ENCODE peak calls at places on chromosomes 2 and 18, in eight cellular contexts. V is C1 segment of cervical spinal cord; A is nephron progenitor cell; B is IMR-90; R is stimulated activated CD4-positive, alpha-beta T cell treated with anti-CD3 and anti-CD28 coated beads, Interleukin-15, amount 100 ng/mL, for 48 hours; W is effector CD4-positive, alpha-beta T cell; X is foreskin fibroblast; N is stimulated activated CD8-positive, alpha-beta memory T cell treated with anti-CD3 and anti-CD28 coated beads, Interleukin-12 subunit alpha, Interleukin-12 subunit beta, amount 100 ng/mL, for 4 hours. D is an unnamed sample.

GRCh38 chr18:73881396-73881795 is 266.2 kb downstream of the FBXO15 start:
- DNase-seq in V (no peak), A (no peak), B (no peak), R (no peak), W (no peak), X (peak), N (no peak), D (no peak)

GRCh38 chr2:42935692-42936631 is 143.6 kb upstream of the HAAO start:
- DNase-seq in V (no peak), A (no peak), B (no peak), R (peak), W (no peak), X (no peak), N (no peak), D (no peak)

GRCh38 chr2:71417300-71418202 is 35.8 kb upstream of the DYSF start:
- DNase-seq in V (no peak), A (no peak), B (no peak), R (no peak), W (no peak), X (no peak), N (no peak), D (no peak)

GRCh38 chr2:135798762-135799161 is 38.2 kb downstream of the LCT start:
- DNase-seq in V (no peak), A (no peak), B (no peak), R (no peak), W (no peak), X (peak), N (no peak), D (no peak)

GRCh38 chr18:79797518-79798345 is at the start of gene KCNG2:
- DNase-seq in V (no peak), A (peak), B (no peak), R (no peak), W (no peak), X (no peak), N (no peak), D (no peak)

GRCh38 chr2:200364620-200365019 is 58.1 kb downstream of the SPATS2L start:
- DNase-seq in V (no peak), A (no peak), B (no peak), R (no peak), W (no peak), X (no peak), N (no peak), D (no peak)

GRCh38 chr2:86201951-86202692 is 2.9 kb downstream of the MRPL35 start:
- DNase-seq in V (no peak), A (no peak), B (no peak), R (no peak), W (no peak), X (no peak), N (no peak), D (no peak)

GRCh38 chr2:29560030-29560429 is 361.4 kb downstream of the ALK start:
- DNase-seq in V (no peak), A (no peak), B (no peak), R (no peak), W (no peak), X (no peak), N (no peak), D (no peak)

GRCh38 chr2:216717491-216717901 is 22.1 kb upstream of the IGFBP5 start:
- DNase-seq in V (no peak), A (no peak), B (no peak), R (no peak), W (no peak), X (no peak), N (no peak), D (no peak)

GRCh38 chr2:118686364-118686763 is 161.1 kb downstream of the EN1 start:
- DNase-seq in V (no peak), A (no peak), B (no peak), R (no peak), W (no peak), X (no peak), N (no peak), D (no peak)

GRCh38 chr2:71713581-71714580 is 260.5 kb downstream of the DYSF start:
- DNase-seq in V (no peak), A (no peak), B (peak), R (no peak), W (no peak), X (peak), N (no peak), D (no peak)

GRCh38 chr18:58863539-58864145 is 1.0 kb upstream of the ZNF532 start:
- DNase-seq in V (no peak), A (peak), B (peak), R (no peak), W (no peak), X (no peak), N (no peak), D (peak)

GRCh38 chr2:240429341-240429871 is 6.1 kb upstream of the GPC1 start:
- DNase-seq in V (no peak), A (no peak), B (no peak), R (no peak), W (peak), X (no peak), N (no peak), D (no peak)

GRCh38 chr18:42187611-42188378 is 232.8 kb downstream of the PIK3C3 start:
- DNase-seq in V (no peak), A (no peak), B (no peak), R (no peak), W (no peak), X (no peak), N (no peak), D (no peak)

GRCh38 chr2:192196451-192197194 is 1.9 kb upstream of the TMEFF2 start:
- DNase-seq in V (no peak), A (no peak), B (no peak), R (no peak), W (no peak), X (no peak), N (no peak), D (no peak)